ENCODE peak calls at places on chromosome 4, in ten cellular contexts. C, I, Q, O, Y, Z, H, T, X and U are unnamed samples.

GRCh38 chr4:102757681-102758080 is 3.1 kb downstream of the MANBA start:
- DNase-seq in O (no peak), Z (no peak), T (no peak), C (no peak), I (no peak), Q (no peak), H (no peak), X (no peak), Y (no peak), U (no peak)

GRCh38 chr4:1413221-1413663 is 7.0 kb upstream of the NKX1-1 start:
- DNase-seq in T (no peak), H (no peak), O (no peak), Z (no peak), I (no peak), C (no peak), X (no peak), Q (no peak), Y (no peak), U (no peak)

GRCh38 chr4:186240848-186241491 is 13.7 kb downstream of the KLKB1 start:
- DNase-seq in X (no peak), Y (no peak), Q (no peak), Z (peak; percentile 8), C (no peak), O (no peak), T (no peak), H (no peak), I (no peak), U (no peak)

GRCh38 chr4:105548483-105548882 is 3.9 kb upstream of the ARHGEF38 start:
- DNase-seq in H (no peak), Q (no peak), Z (no peak), C (no peak), O (peak; percentile 8), I (no peak), T (no peak), X (no peak), Y (no peak), U (no peak)

GRCh38 chr4:8738471-8738931 is 133.1 kb downstream of the HMX1 start:
- DNase-seq in H (no peak), C (no peak), I (no peak), T (no peak), Q (no peak), O (no peak), Y (no peak), X (no peak), Z (no peak), U (no peak)

GRCh38 chr4:1347410-1347864 is 429 bp downstream of the UVSSA start:
- DNase-seq in I (peak; percentile 66), Q (peak; percentile 84), O (no peak), X (peak; percentile 87), Y (peak; percentile 65), H (peak; percentile 67), T (peak; percentile 66), C (no peak), Z (peak; percentile 49), U (no peak)

GRCh38 chr4:105329081-105329480 is 144.8 kb downstream of the PPA2 start:
- DNase-seq in X (no peak), Y (no peak), I (no peak), T (no peak), Z (no peak), C (no peak), O (no peak), Q (no peak), H (no peak), U (no peak)

GRCh38 chr4:85724801-85725548 is 250.0 kb downstream of the ARHGAP24 start:
- DNase-seq in I (no peak), H (no peak), Y (no peak), C (no peak), X (peak; percentile 57), O (no peak), T (no peak), Q (peak; percentile 64), Z (no peak), U (no peak)

GRCh38 chr4:78336093-78336943 is 215.3 kb upstream of the ANXA3 start:
- DNase-seq in C (no peak), I (no peak), Z (no peak), Y (no peak), O (no peak), H (no peak), X (peak; percentile 84), T (no peak), Q (peak; percentile 37), U (no peak)

GRCh38 chr4:177367336-177367735 is 57.7 kb downstream of the NEIL3 start:
- DNase-seq in Y (no peak), Q (no peak), X (peak; percentile 28), T (no peak), Z (no peak), H (no peak), I (no peak), O (peak; percentile 48), C (no peak), U (no peak)

GRCh38 chr4:75306496-75306895 is 207.7 kb downstream of the RCHY1 start:
- DNase-seq in O (no peak), I (no peak), T (no peak), H (no peak), C (no peak), Z (no peak), X (no peak), Q (no peak), Y (no peak), U (no peak)

GRCh38 chr4:182928061-182928460 is 10.9 kb upstream of the DCTD start:
- DNase-seq in Z (peak; percentile 11), H (no peak), T (no peak), Q (no peak), X (no peak), O (peak; percentile 38), C (no peak), I (no peak), Y (no peak), U (no peak)

GRCh38 chr4:188432328-188432727 is 293.1 kb downstream of the TRIML1 start:
- DNase-seq in O (no peak), Z (no peak), Y (no peak), T (no peak), I (no peak), C (no peak), X (no peak), Q (no peak), H (no peak), U (no peak)

GRCh38 chr4:165175879-165176278 is 31.5 kb upstream of the KLHL2 start:
- DNase-seq in T (no peak), H (no peak), Z (no peak), X (no peak), Y (no peak), Q (no peak), O (no peak), I (no peak), C (no peak), U (no peak)

GRCh38 chr4:182338059-182338458 is 94.9 kb downstream of the TENM3 start:
- DNase-seq in X (no peak), Q (no peak), T (no peak), I (no peak), Z (no peak), H (no peak), O (no peak), Y (no peak), C (no peak), U (no peak)

GRCh38 chr4:2047031-2047660 is 12.0 kb upstream of the NAT8L start:
- DNase-seq in H (no peak), Q (no peak), Z (no peak), C (no peak), I (no peak), Y (no peak), X (no peak), T (no peak), O (no peak), U (no peak)